ENCODE peak calls at places on chromosomes 5 and 9, in six cellular contexts. One of them, this sample, is unnamed.
A peak's percentile ranks its signal among the peaks of the same experiment; 100 is the strongest.

GRCh38 chr9:19028835-19029451 is 4.1 kb downstream of the SAXO1 start:
- DNase-seq in sigmoid colon: no peak
- DNase-seq in iPS DF 6.9: peak; percentile 60
- DNase-seq in right atrium auricular region: no peak
- DNase-seq in CD8-positive, alpha-beta memory T cell: no peak
- DNase-seq in suprapubic skin: no peak
- DNase-seq in this sample: no peak

GRCh38 chr5:65916636-65917035 is 9.7 kb upstream of the ERBIN start:
- DNase-seq in sigmoid colon: no peak
- DNase-seq in iPS DF 6.9: no peak
- DNase-seq in right atrium auricular region: no peak
- DNase-seq in CD8-positive, alpha-beta memory T cell: no peak
- DNase-seq in suprapubic skin: no peak
- DNase-seq in this sample: no peak

GRCh38 chr9:83472221-83472665 is 66.0 kb downstream of the FRMD3 start:
- DNase-seq in sigmoid colon: no peak
- DNase-seq in iPS DF 6.9: no peak
- DNase-seq in right atrium auricular region: no peak
- DNase-seq in CD8-positive, alpha-beta memory T cell: no peak
- DNase-seq in suprapubic skin: no peak
- DNase-seq in this sample: no peak

GRCh38 chr5:38438757-38439156 is 117.7 kb downstream of the LIFR start:
- DNase-seq in sigmoid colon: no peak
- DNase-seq in iPS DF 6.9: no peak
- DNase-seq in right atrium auricular region: no peak
- DNase-seq in CD8-positive, alpha-beta memory T cell: no peak
- DNase-seq in suprapubic skin: no peak
- DNase-seq in this sample: no peak

GRCh38 chr5:154118832-154119442 is 71.6 kb upstream of the GALNT10 start:
- DNase-seq in sigmoid colon: no peak
- DNase-seq in iPS DF 6.9: no peak
- DNase-seq in right atrium auricular region: no peak
- DNase-seq in CD8-positive, alpha-beta memory T cell: no peak
- DNase-seq in suprapubic skin: no peak
- DNase-seq in this sample: no peak

GRCh38 chr9:121699271-121700164 is 48.1 kb downstream of the DAB2IP start:
- DNase-seq in sigmoid colon: peak; percentile 84
- DNase-seq in iPS DF 6.9: no peak
- DNase-seq in right atrium auricular region: no peak
- DNase-seq in CD8-positive, alpha-beta memory T cell: peak; percentile 70
- DNase-seq in suprapubic skin: no peak
- DNase-seq in this sample: peak; percentile 53

GRCh38 chr5:154209591-154210081 is 19.1 kb downstream of the GALNT10 start:
- DNase-seq in sigmoid colon: peak; percentile 14
- DNase-seq in iPS DF 6.9: no peak
- DNase-seq in right atrium auricular region: no peak
- DNase-seq in CD8-positive, alpha-beta memory T cell: no peak
- DNase-seq in suprapubic skin: no peak
- DNase-seq in this sample: no peak

GRCh38 chr5:104412649-104413240 is 850.2 kb upstream of the NUDT12 start:
- DNase-seq in sigmoid colon: no peak
- DNase-seq in iPS DF 6.9: peak; percentile 27
- DNase-seq in right atrium auricular region: no peak
- DNase-seq in CD8-positive, alpha-beta memory T cell: no peak
- DNase-seq in suprapubic skin: no peak
- DNase-seq in this sample: peak; percentile 1

GRCh38 chr5:124664287-124664686 is 82.2 kb downstream of the ZNF608 start:
- DNase-seq in sigmoid colon: no peak
- DNase-seq in iPS DF 6.9: no peak
- DNase-seq in right atrium auricular region: no peak
- DNase-seq in CD8-positive, alpha-beta memory T cell: no peak
- DNase-seq in suprapubic skin: no peak
- DNase-seq in this sample: no peak

GRCh38 chr9:112878752-112879151 is 11.9 kb downstream of the SLC46A2 start:
- DNase-seq in sigmoid colon: no peak
- DNase-seq in iPS DF 6.9: no peak
- DNase-seq in right atrium auricular region: no peak
- DNase-seq in CD8-positive, alpha-beta memory T cell: no peak
- DNase-seq in suprapubic skin: no peak
- DNase-seq in this sample: no peak

GRCh38 chr5:139050432-139050831 is 147.7 kb downstream of the SIL1 start:
- DNase-seq in sigmoid colon: no peak
- DNase-seq in iPS DF 6.9: no peak
- DNase-seq in right atrium auricular region: no peak
- DNase-seq in CD8-positive, alpha-beta memory T cell: no peak
- DNase-seq in suprapubic skin: no peak
- DNase-seq in this sample: no peak

GRCh38 chr5:11527994-11528393 is 376.3 kb downstream of the CTNND2 start:
- DNase-seq in sigmoid colon: no peak
- DNase-seq in iPS DF 6.9: no peak
- DNase-seq in right atrium auricular region: no peak
- DNase-seq in CD8-positive, alpha-beta memory T cell: no peak
- DNase-seq in suprapubic skin: no peak
- DNase-seq in this sample: no peak

GRCh38 chr9:110114888-110115259 is 93.1 kb downstream of the C9orf152 start:
- DNase-seq in sigmoid colon: no peak
- DNase-seq in iPS DF 6.9: no peak
- DNase-seq in right atrium auricular region: no peak
- DNase-seq in CD8-positive, alpha-beta memory T cell: no peak
- DNase-seq in suprapubic skin: no peak
- DNase-seq in this sample: no peak

GRCh38 chr5:25544652-25545249 is 900.0 kb upstream of the CDH10 start:
- DNase-seq in sigmoid colon: no peak
- DNase-seq in iPS DF 6.9: peak; percentile 55
- DNase-seq in right atrium auricular region: no peak
- DNase-seq in CD8-positive, alpha-beta memory T cell: no peak
- DNase-seq in suprapubic skin: no peak
- DNase-seq in this sample: no peak

GRCh38 chr5:56683281-56683680 is 132.1 kb upstream of the MAP3K1 start:
- DNase-seq in sigmoid colon: no peak
- DNase-seq in iPS DF 6.9: no peak
- DNase-seq in right atrium auricular region: no peak
- DNase-seq in CD8-positive, alpha-beta memory T cell: no peak
- DNase-seq in suprapubic skin: no peak
- DNase-seq in this sample: no peak

GRCh38 chr9:115369322-115369957 is 251.5 kb upstream of the TNC start:
- DNase-seq in sigmoid colon: no peak
- DNase-seq in iPS DF 6.9: no peak
- DNase-seq in right atrium auricular region: no peak
- DNase-seq in CD8-positive, alpha-beta memory T cell: no peak
- DNase-seq in suprapubic skin: no peak
- DNase-seq in this sample: no peak

GRCh38 chr5:141613344-141613743 is 5.5 kb downstream of the DIAPH1 start:
- DNase-seq in sigmoid colon: no peak
- DNase-seq in iPS DF 6.9: no peak
- DNase-seq in right atrium auricular region: no peak
- DNase-seq in CD8-positive, alpha-beta memory T cell: no peak
- DNase-seq in suprapubic skin: no peak
- DNase-seq in this sample: no peak
- H3K4me3 ChIP-seq in sigmoid colon: no peak overlapping the region
- H3K4me3 ChIP-seq in iPS DF 6.9: no peak overlapping the region
- H3K4me3 ChIP-seq in right atrium auricular region: no peak overlapping the region
- H3K4me3 ChIP-seq in CD8-positive, alpha-beta memory T cell: no peak overlapping the region
- H3K4me3 ChIP-seq in suprapubic skin: no peak overlapping the region
- H3K4me3 ChIP-seq in this sample: no peak overlapping the region

GRCh38 chr5:106940301-106940846 is 730.4 kb downstream of the EFNA5 start:
- DNase-seq in sigmoid colon: no peak
- DNase-seq in iPS DF 6.9: no peak
- DNase-seq in right atrium auricular region: no peak
- DNase-seq in CD8-positive, alpha-beta memory T cell: no peak
- DNase-seq in suprapubic skin: no peak
- DNase-seq in this sample: no peak
- H3K36me3 ChIP-seq in sigmoid colon: no peaks in the 10 kb centered on the region
- H3K36me3 ChIP-seq in iPS DF 6.9: no peaks in the 10 kb centered on the region
- H3K36me3 ChIP-seq in right atrium auricular region: no peaks in the 10 kb centered on the region
- H3K36me3 ChIP-seq in CD8-positive, alpha-beta memory T cell: no peaks in the 10 kb centered on the region
- H3K36me3 ChIP-seq in suprapubic skin: no peaks in the 10 kb centered on the region
- H3K36me3 ChIP-seq in this sample: no peaks in the 10 kb centered on the region

GRCh38 chr5:69502375-69503143 is 10.0 kb downstream of the OCLN start:
- DNase-seq in sigmoid colon: no peak
- DNase-seq in iPS DF 6.9: no peak
- DNase-seq in right atrium auricular region: no peak
- DNase-seq in CD8-positive, alpha-beta memory T cell: no peak
- DNase-seq in suprapubic skin: no peak
- DNase-seq in this sample: peak; percentile 32

GRCh38 chr5:69503144-69503488 is 10.5 kb downstream of the OCLN start:
- DNase-seq in sigmoid colon: no peak
- DNase-seq in iPS DF 6.9: no peak
- DNase-seq in right atrium auricular region: no peak
- DNase-seq in CD8-positive, alpha-beta memory T cell: no peak
- DNase-seq in suprapubic skin: no peak
- DNase-seq in this sample: no peak

GRCh38 chr5:69497006-69497520 is 4.5 kb downstream of the OCLN start:
- DNase-seq in sigmoid colon: no peak
- DNase-seq in iPS DF 6.9: no peak
- DNase-seq in right atrium auricular region: no peak
- DNase-seq in CD8-positive, alpha-beta memory T cell: no peak
- DNase-seq in suprapubic skin: no peak
- DNase-seq in this sample: no peak

GRCh38 chr5:69494481-69494880 is 1.9 kb downstream of the OCLN start:
- DNase-seq in sigmoid colon: no peak
- DNase-seq in iPS DF 6.9: no peak
- DNase-seq in right atrium auricular region: no peak
- DNase-seq in CD8-positive, alpha-beta memory T cell: no peak
- DNase-seq in suprapubic skin: no peak
- DNase-seq in this sample: no peak

DNA sequence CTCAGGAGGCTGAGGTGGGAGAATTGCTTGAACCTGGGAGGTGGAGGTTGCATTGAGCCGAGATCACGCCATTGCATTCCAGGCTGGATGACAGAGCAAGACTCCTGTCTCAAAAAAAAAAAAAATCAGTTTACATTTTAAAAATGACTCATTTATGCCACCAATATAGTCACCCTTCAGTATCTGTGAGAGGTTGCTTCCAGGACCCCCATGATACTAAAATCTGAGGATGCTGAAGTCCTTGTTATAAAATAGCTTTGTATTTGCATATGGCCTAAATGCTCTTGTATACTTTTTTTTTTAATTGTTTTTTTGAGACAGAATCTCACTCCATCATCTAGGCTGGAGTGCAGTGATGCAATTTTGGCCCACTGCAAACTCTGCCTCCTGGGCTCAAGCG is 5.8 kb downstream of the OCLN start:
- DNase-seq in sigmoid colon: no peak
- DNase-seq in iPS DF 6.9: no peak
- DNase-seq in right atrium auricular region: no peak
- DNase-seq in CD8-positive, alpha-beta memory T cell: no peak
- DNase-seq in suprapubic skin: no peak
- DNase-seq in this sample: no peak
- H3K27me3 ChIP-seq in sigmoid colon: peaks cover 63% of the 10 kb centered on the region
- H3K27me3 ChIP-seq in iPS DF 6.9: no peaks in the 10 kb centered on the region
- H3K27me3 ChIP-seq in right atrium auricular region: no peaks in the 10 kb centered on the region
- H3K27me3 ChIP-seq in CD8-positive, alpha-beta memory T cell: peaks cover 10% of the 10 kb centered on the region
- H3K27me3 ChIP-seq in suprapubic skin: peaks cover 21% of the 10 kb centered on the region
- H3K27me3 ChIP-seq in this sample: no peaks in the 10 kb centered on the region

GRCh38 chr9:6105738-6106137 is 90.3 kb upstream of the RANBP6 start:
- DNase-seq in sigmoid colon: no peak
- DNase-seq in iPS DF 6.9: no peak
- DNase-seq in right atrium auricular region: no peak
- DNase-seq in CD8-positive, alpha-beta memory T cell: no peak
- DNase-seq in suprapubic skin: no peak
- DNase-seq in this sample: no peak
- H3K4me3 ChIP-seq in sigmoid colon: no peak overlapping the region
- H3K4me3 ChIP-seq in iPS DF 6.9: no peak overlapping the region
- H3K4me3 ChIP-seq in right atrium auricular region: no peak overlapping the region
- H3K4me3 ChIP-seq in CD8-positive, alpha-beta memory T cell: no peak overlapping the region
- H3K4me3 ChIP-seq in suprapubic skin: no peak overlapping the region
- H3K4me3 ChIP-seq in this sample: no peak overlapping the region

GRCh38 chr5:133991171-133991910 is 13.4 kb downstream of the VDAC1 start:
- DNase-seq in sigmoid colon: no peak
- DNase-seq in iPS DF 6.9: no peak
- DNase-seq in right atrium auricular region: no peak
- DNase-seq in CD8-positive, alpha-beta memory T cell: no peak
- DNase-seq in suprapubic skin: no peak
- DNase-seq in this sample: no peak
- H3K36me3 ChIP-seq in sigmoid colon: peaks cover 48% of the 10 kb centered on the region
- H3K36me3 ChIP-seq in iPS DF 6.9: peaks cover 19% of the 10 kb centered on the region
- H3K36me3 ChIP-seq in right atrium auricular region: peaks cover 57% of the 10 kb centered on the region
- H3K36me3 ChIP-seq in CD8-positive, alpha-beta memory T cell: peaks cover 11% of the 10 kb centered on the region
- H3K36me3 ChIP-seq in suprapubic skin: peaks cover 58% of the 10 kb centered on the region
- H3K36me3 ChIP-seq in this sample: peaks cover 20% of the 10 kb centered on the region

DNA sequence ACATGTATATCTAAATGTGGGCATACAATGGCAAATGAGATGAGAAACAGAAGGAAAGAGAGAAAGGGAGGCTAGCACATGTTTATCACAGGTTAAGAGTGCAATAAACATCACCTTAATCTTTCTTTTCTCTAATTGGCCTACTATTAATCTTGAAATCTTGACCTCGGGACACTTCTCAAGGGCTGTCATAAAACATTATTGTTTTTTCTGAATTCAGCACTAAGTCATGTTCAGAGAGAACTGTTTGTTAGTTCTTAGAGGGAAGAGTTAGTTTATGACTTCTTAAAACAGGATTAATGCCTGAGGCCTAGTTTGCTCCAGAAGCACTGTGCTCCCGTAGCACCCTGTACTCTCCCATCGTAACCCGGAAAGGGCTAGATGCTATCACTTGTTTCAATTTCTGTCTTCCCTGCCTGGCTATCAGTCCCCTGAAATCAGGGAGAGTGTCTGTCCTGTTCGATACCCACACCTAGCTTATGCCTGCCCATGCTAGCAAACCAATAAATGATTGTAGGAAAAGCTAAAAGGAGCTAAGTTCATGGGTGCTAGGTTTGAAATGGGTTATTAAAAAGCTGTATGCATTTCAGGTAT is 606.5 kb upstream of the CLINT1 start:
- DNase-seq in sigmoid colon: no peak
- DNase-seq in iPS DF 6.9: no peak
- DNase-seq in right atrium auricular region: no peak
- DNase-seq in CD8-positive, alpha-beta memory T cell: no peak
- DNase-seq in suprapubic skin: no peak
- DNase-seq in this sample: no peak
- H3K27me3 ChIP-seq in sigmoid colon: no peaks in the 10 kb centered on the region
- H3K27me3 ChIP-seq in iPS DF 6.9: no peaks in the 10 kb centered on the region
- H3K27me3 ChIP-seq in right atrium auricular region: no peaks in the 10 kb centered on the region
- H3K27me3 ChIP-seq in CD8-positive, alpha-beta memory T cell: no peaks in the 10 kb centered on the region
- H3K27me3 ChIP-seq in suprapubic skin: no peaks in the 10 kb centered on the region
- H3K27me3 ChIP-seq in this sample: peaks cover 2% of the 10 kb centered on the region

This sample was measured in GM06990.